ENCODE peak calls at places on chromosomes 3 and 15, in four cellular contexts. B is vagina, J is heart left ventricle, M is esophagus muscularis mucosa. S is an unnamed sample. For H3K36me3, the result is how much of the 10 kb centered on the place peaks cover.

GRCh38 chr3:64056616-64057165 is 33.4 kb upstream of the PSMD6 start:
- DNase-seq in M (no peak), B (no peak), J (no peak), S (no peak)

GRCh38 chr3:106116733-106117489 is 248.1 kb upstream of the CBLB start:
- DNase-seq in J (no peak), B (no peak), M (no peak), S (no peak)

GRCh38 chr3:184381261-184382224 is 1.7 kb downstream of the CHRD start:
- DNase-seq in B (no peak), M (no peak), J (peak), S (no peak)

GRCh38 chr3:98901032-98901464 is 447 bp downstream of the DCBLD2 start:
- DNase-seq in M (no peak), B (no peak), J (peak), S (peak)

GRCh38 chr3:36403661-36404060 is 23.4 kb downstream of the STAC start:
- DNase-seq in B (no peak), M (no peak), J (no peak), S (no peak)

GRCh38 chr15:78988361-78988911 is 43.6 kb upstream of the CTSH start:
- DNase-seq in M (peak), J (peak), B (no peak), S (peak)

GRCh38 chr3:52190294-52190841 is 7.6 kb upstream of the ALAS1 start:
- DNase-seq in B (no peak), J (no peak), M (no peak), S (no peak)

GRCh38 chr3:177144922-177145321 is 52.4 kb downstream of the TBL1XR1 start:
- DNase-seq in M (no peak), J (no peak), B (no peak), S (no peak)

GRCh38 chr3:104916971-104917370 is 449.7 kb upstream of the ALCAM start:
- DNase-seq in M (no peak), J (no peak), B (no peak), S (no peak)

GRCh38 chr15:60390931-60391501 is 6.8 kb downstream of the ANXA2 start:
- DNase-seq in B (no peak), M (no peak), J (no peak), S (peak)

GRCh38 chr3:171192176-171192854 is 165.8 kb upstream of the SLC2A2 start:
- DNase-seq in B (no peak), M (no peak), J (no peak), S (no peak)

GRCh38 chr3:194689493-194689901 is 3.8 kb downstream of the FAM43A start:
- DNase-seq in M (no peak), B (no peak), J (no peak), S (no peak)

GRCh38 chr3:148990211-148990610 is 1.1 kb upstream of the GYG1 start:
- DNase-seq in J (no peak), M (no peak), B (no peak), S (no peak)

GRCh38 chr3:157333551-157333991 is 103.1 kb upstream of the PTX3 start:
- DNase-seq in M (no peak), J (no peak), B (no peak), S (no peak)

GRCh38 chr15:99983171-99983891 is 250.1 kb upstream of the LYSMD4 start:
- DNase-seq in B (no peak), M (no peak), J (no peak), S (no peak)

GRCh38 chr3:35633332-35634124 is 5.8 kb upstream of the ARPP21 start:
- DNase-seq in B (no peak), M (no peak), J (no peak), S (no peak)

GRCh38 chr3:189626286-189626685 is 4.9 kb upstream of the TP63 start:
- DNase-seq in J (no peak), M (no peak), B (no peak), S (no peak)

GRCh38 chr3:152089528-152089927 is 179.2 kb upstream of the MBNL1 start:
- DNase-seq in B (no peak), M (no peak), J (no peak), S (no peak)

GRCh38 chr3:190444036-190444435 is 5.7 kb downstream of the TMEM207 start:
- DNase-seq in B (no peak), J (no peak), M (no peak), S (no peak)

GRCh38 chr3:167750273-167750971 is 14.9 kb downstream of the SERPINI1 start:
- DNase-seq in B (no peak), J (no peak), M (no peak), S (no peak)

GRCh38 chr15:27889258-27889657 is 209.9 kb downstream of the OCA2 start:
- DNase-seq in J (no peak), B (no peak), M (no peak), S (no peak)

GRCh38 chr3:94185753-94186152 is 122.9 kb downstream of the NSUN3 start:
- DNase-seq in J (no peak), M (no peak), B (no peak), S (no peak)

GRCh38 chr3:115279939-115280338 is 132.9 kb upstream of the ZBTB20 start:
- DNase-seq in M (no peak), J (no peak), B (no peak), S (no peak)

GRCh38 chr15:23424111-23424904 is 22.7 kb downstream of the GOLGA6L2 start:
- DNase-seq in B (no peak), J (no peak), M (no peak), S (no peak)

GRCh38 chr15:25170781-25171110 is 216.0 kb downstream of the SNRPN start:
- DNase-seq in B (no peak), M (peak), J (peak), S (no peak)

GRCh38 chr3:5479229-5479799 is 291.8 kb downstream of the EDEM1 start:
- DNase-seq in J (no peak), M (no peak), B (no peak), S (peak)

GRCh38 chr3:172980849-172981248 is 160.2 kb downstream of the SPATA16 start:
- DNase-seq in M (no peak), B (no peak), J (no peak), S (no peak)

GRCh38 chr3:169028716-169029115 is 634.8 kb downstream of the MECOM start:
- DNase-seq in B (no peak), M (no peak), J (no peak), S (no peak)

GRCh38 chr3:72767927-72768880 is 80.0 kb downstream of the SHQ1 start:
- DNase-seq in J (no peak), B (no peak), M (no peak), S (no peak)

GRCh38 chr3:170488802-170489201 is 70.1 kb downstream of the CLDN11 start:
- DNase-seq in B (no peak), M (no peak), J (no peak), S (no peak)

GRCh38 chr3:81565066-81565465 is 196.4 kb downstream of the GBE1 start:
- DNase-seq in J (no peak), B (no peak), M (no peak), S (no peak)

GRCh38 chr3:16277471-16277870 is 12.5 kb downstream of the OXNAD1 start:
- DNase-seq in B (no peak), J (no peak), M (no peak), S (no peak)
- H3K36me3 ChIP-seq in B (under half), J (half or more), M (under half), S (under half)

DNA sequence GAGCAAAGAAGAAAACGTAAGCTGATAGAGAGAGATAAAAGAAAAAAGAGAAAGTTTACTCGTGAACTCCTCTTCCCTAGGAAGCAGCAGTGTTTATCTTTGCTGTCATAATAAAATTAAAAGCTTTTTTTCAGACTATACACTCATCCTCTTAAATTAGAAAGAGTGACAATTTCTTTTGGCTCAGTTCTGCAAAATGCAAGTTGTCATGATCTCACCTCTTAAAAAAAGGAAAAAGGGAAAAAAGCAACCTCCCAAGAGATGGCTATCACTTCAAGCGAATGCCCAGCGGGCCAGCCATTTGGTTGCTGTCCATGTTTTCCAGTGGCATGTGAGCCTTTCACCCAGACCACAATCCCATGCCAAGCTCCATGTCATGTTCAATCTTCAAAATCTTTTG is 7.0 kb upstream of the THBS1 start:
- DNase-seq in J (no peak), M (peak), B (no peak), S (no peak)
- H3K27ac ChIP-seq in J (no peak), M (peak), B (no peak), S (peak)

GRCh38 chr15:56460947-56461346 is 4.0 kb downstream of the MNS1 start:
- DNase-seq in B (no peak), J (no peak), M (no peak), S (no peak)

GRCh38 chr15:56469484-56469883 is 4.5 kb upstream of the MNS1 start:
- DNase-seq in J (no peak), M (no peak), B (no peak), S (no peak)

GRCh38 chr15:56467626-56468025 is 2.7 kb upstream of the MNS1 start:
- DNase-seq in B (no peak), J (no peak), M (no peak), S (no peak)

GRCh38 chr15:56468271-56468912 is 3.5 kb upstream of the MNS1 start:
- DNase-seq in J (no peak), B (no peak), M (no peak), S (no peak)

GRCh38 chr15:56464893-56465520 is at the start of gene MNS1:
- DNase-seq in J (peak), B (no peak), M (peak), S (peak)
- TF ChIP-seq POLR2A in J (no peak), B (no peak), M (no peak), S (no peak)

DNA sequence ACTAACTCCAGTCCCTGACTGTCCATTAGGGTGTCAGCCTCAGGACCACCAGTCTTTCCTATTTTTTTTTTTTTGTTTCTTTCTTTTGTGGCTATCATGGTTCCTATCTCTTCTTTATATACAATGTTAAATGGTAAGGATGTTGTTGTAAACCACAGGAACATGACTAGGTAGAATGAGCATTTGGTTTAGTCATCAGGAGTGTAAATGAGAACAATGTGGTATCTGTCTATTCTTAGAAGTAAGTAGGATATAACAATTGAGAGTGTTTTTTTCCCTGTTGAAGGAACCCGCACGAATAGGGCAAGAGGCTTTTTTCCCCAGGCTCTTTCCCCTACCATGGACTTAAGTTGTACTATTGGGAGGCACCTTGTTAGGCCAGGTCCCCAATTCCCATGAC is 880.3 kb upstream of the GBE1 start:
- DNase-seq in M (no peak), B (no peak), J (no peak), S (no peak)
- H3K36me3 ChIP-seq in M (under half), B (under half), J (under half), S (under half)